ENCODE peak calls at places on chromosome 12, in seven cellular contexts. F is astrocyte, I is progenitor cell of endocrine pancreas, E is CD14-positive monocyte, B is activated B cell treated with CpG ODN at 0.5 μM for 24 hours, U is nephron progenitor cell, W is WERI-Rb-1. R is an unnamed sample.

GRCh38 chr12:11460343-11461023 is 65.1 kb upstream of the PRB2 start:
- DNase-seq in F (no peak), I (no peak), E (no peak), B (no peak), U (no peak), W (no peak), R (no peak)

GRCh38 chr12:13941258-13942249 is 39.8 kb downstream of the GRIN2B start:
- DNase-seq in F (peak), I (peak), E (no peak), B (no peak), U (peak), W (peak), R (no peak)

GRCh38 chr12:12331244-12331771 is 18.7 kb downstream of the MANSC1 start:
- DNase-seq in F (peak), I (no peak), E (no peak), B (no peak), U (peak), W (no peak), R (no peak)

GRCh38 chr12:113208041-113208934 is 13.0 kb upstream of the TPCN1 start:
- DNase-seq in F (no peak), I (no peak), E (peak), B (peak), U (no peak), W (no peak), R (peak)

GRCh38 chr12:113247123-113248045 is 26.1 kb downstream of the TPCN1 start:
- DNase-seq in F (peak), I (no peak), E (peak), B (no peak), U (no peak), W (peak), R (no peak)

GRCh38 chr12:110661337-110661972 is 27.5 kb downstream of the HVCN1 start:
- DNase-seq in F (no peak), I (no peak), E (no peak), B (peak), U (no peak), W (no peak), R (peak)

GRCh38 chr12:110549716-110550115 is 33.4 kb downstream of the PPTC7 start:
- DNase-seq in F (no peak), I (no peak), E (no peak), B (no peak), U (no peak), W (no peak), R (no peak)

GRCh38 chr12:79527498-79527897 is 163.3 kb downstream of the PAWR start:
- DNase-seq in F (no peak), I (no peak), E (no peak), B (no peak), U (no peak), W (no peak), R (no peak)

GRCh38 chr12:53695148-53696138 is 19.6 kb upstream of the ATP5MC2 start:
- DNase-seq in F (peak), I (peak), E (no peak), B (peak), U (peak), W (peak), R (no peak)

GRCh38 chr12:3661028-3661427 is 91.9 kb downstream of the CRACR2A start:
- DNase-seq in F (no peak), I (no peak), E (no peak), B (no peak), U (no peak), W (no peak), R (no peak)

GRCh38 chr12:49811961-49812401 is 16.2 kb downstream of the NCKAP5L start:
- DNase-seq in F (no peak), I (no peak), E (no peak), B (no peak), U (no peak), W (no peak), R (no peak)

GRCh38 chr12:114479831-114480230 is 73.9 kb upstream of the TBX5 start:
- DNase-seq in F (no peak), I (no peak), E (no peak), B (no peak), U (peak), W (no peak), R (no peak)

GRCh38 chr12:133129368-133130037 is 571 bp downstream of the ZNF891 start:
- DNase-seq in F (peak), I (no peak), E (no peak), B (no peak), U (peak), W (peak), R (no peak)

GRCh38 chr12:51085757-51086156 is 2.4 kb upstream of the CSRNP2 start:
- DNase-seq in F (no peak), I (no peak), E (no peak), B (no peak), U (no peak), W (no peak), R (no peak)

GRCh38 chr12:111775205-111776193 is 8.8 kb downstream of the ALDH2 start:
- DNase-seq in F (peak), I (no peak), E (peak), B (peak), U (peak), W (no peak), R (no peak)

GRCh38 chr12:119901670-119902069 is 24.6 kb upstream of the CIT start:
- DNase-seq in F (no peak), I (no peak), E (no peak), B (no peak), U (no peak), W (no peak), R (no peak)

GRCh38 chr12:119902084-119902509 is 25.0 kb upstream of the CIT start:
- DNase-seq in F (peak), I (peak), E (peak), B (peak), U (peak), W (peak), R (peak)
- TF ChIP-seq CTCF in F (peak), I (peak), E (peak), B (no peak), U (peak), W (peak), R (peak)

DNA sequence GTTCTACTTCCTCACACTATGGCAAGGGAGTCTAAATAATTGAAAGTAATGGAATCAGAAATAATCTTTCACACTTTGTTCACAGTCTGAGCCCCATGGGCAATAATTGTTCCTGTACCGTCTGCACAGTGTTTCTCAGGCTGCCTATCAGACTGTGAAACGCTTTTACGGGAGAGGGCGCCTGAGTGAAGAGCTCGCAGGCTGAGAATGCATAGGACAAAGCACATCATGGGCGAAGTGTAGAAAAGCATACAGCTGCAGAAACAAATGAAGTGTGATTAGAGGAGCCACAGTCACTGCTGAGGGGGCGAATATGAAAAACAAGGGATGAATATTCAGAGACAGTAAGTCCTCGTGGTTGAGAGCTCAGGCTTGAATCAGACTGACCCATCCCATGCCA is 438.3 kb upstream of the DCN start:
- DNase-seq in F (no peak), I (no peak), E (no peak), B (no peak), U (no peak), W (no peak), R (no peak)
- TF ChIP-seq CTCF in F (no peak), I (no peak), E (no peak), B (no peak), U (no peak), W (no peak), R (no peak)

DNA sequence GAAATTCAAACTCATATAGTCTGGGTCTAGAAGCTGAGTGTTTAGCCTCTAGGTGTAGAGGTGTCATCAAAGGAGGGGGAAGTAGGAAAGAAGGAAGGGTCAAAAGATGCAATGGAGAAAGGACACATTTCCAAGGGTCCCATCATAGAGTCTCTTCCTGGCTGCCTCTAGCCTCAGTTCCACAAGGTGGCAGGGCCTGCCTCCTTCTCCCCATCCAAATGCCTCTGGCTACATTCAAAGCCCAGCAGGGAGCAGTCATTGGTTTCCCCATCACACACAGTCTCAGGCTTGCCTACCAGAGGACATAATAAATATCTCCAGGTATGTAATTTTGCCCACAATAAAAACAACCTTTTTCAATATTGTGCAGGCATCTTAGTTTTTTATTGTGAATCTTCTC is 2.1 kb upstream of the CCT2 start:
- DNase-seq in F (no peak), I (no peak), E (no peak), B (no peak), U (no peak), W (peak), R (no peak)
- TF ChIP-seq CTCF in F (no peak), I (no peak), E (no peak), B (no peak), U (no peak), W (peak), R (no peak)

GRCh38 chr12:88638956-88639355 is 58.7 kb upstream of the KITLG start:
- DNase-seq in F (no peak), I (no peak), E (no peak), B (no peak), U (no peak), W (no peak), R (no peak)

GRCh38 chr12:88639361-88639760 is 59.1 kb upstream of the KITLG start:
- DNase-seq in F (peak), I (no peak), E (no peak), B (no peak), U (peak), W (peak), R (no peak)

GRCh38 chr12:88642675-88643431 is 62.6 kb upstream of the KITLG start:
- DNase-seq in F (no peak), I (no peak), E (no peak), B (no peak), U (no peak), W (no peak), R (no peak)

GRCh38 chr12:88634008-88634407 is 53.7 kb upstream of the KITLG start:
- DNase-seq in F (no peak), I (no peak), E (no peak), B (no peak), U (no peak), W (no peak), R (no peak)

GRCh38 chr12:88638388-88638787 is 58.1 kb upstream of the KITLG start:
- DNase-seq in F (no peak), I (no peak), E (no peak), B (no peak), U (no peak), W (no peak), R (no peak)
- TF ChIP-seq CTCF in F (no peak), I (no peak), E (no peak), B (no peak), U (no peak), W (no peak), R (no peak)

DNA sequence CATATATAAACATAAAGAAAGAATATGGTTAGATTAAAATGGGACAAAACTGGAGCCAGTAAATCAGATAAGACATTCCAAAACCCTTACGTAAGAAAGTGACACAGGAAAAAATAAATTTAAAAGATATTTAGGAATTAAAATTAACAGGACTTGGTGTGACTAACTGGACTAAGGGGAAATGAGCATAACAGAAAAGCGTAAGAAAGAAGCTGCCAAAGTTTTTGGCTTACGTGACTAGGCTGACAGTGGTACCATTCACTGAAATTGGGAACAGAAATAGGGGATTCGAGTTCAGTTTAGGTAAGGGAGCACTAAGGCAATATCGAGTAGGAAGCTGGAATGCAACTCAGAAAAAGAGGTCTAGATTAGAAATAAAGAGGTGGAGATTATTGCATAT is 7.8 kb downstream of the CDK17 start:
- DNase-seq in F (peak), I (no peak), E (no peak), B (no peak), U (no peak), W (no peak), R (no peak)
- TF ChIP-seq CTCF in F (no peak), I (no peak), E (no peak), B (no peak), U (no peak), W (no peak), R (no peak)

GRCh38 chr12:57004651-57005050 is 1.7 kb downstream of the ZBTB39 start:
- DNase-seq in F (no peak), I (no peak), E (no peak), B (no peak), U (no peak), W (no peak), R (no peak)

GRCh38 chr12:57008113-57008687 is 1.9 kb upstream of the ZBTB39 start:
- DNase-seq in F (peak), I (no peak), E (no peak), B (no peak), U (no peak), W (no peak), R (no peak)

GRCh38 chr12:57005980-57006808 is at the start of gene ZBTB39:
- DNase-seq in F (peak), I (peak), E (no peak), B (peak), U (peak), W (peak), R (peak)

GRCh38 chr12:57009949-57010626 is 3.7 kb upstream of the ZBTB39 start:
- DNase-seq in F (no peak), I (no peak), E (no peak), B (no peak), U (no peak), W (no peak), R (no peak)

DNA sequence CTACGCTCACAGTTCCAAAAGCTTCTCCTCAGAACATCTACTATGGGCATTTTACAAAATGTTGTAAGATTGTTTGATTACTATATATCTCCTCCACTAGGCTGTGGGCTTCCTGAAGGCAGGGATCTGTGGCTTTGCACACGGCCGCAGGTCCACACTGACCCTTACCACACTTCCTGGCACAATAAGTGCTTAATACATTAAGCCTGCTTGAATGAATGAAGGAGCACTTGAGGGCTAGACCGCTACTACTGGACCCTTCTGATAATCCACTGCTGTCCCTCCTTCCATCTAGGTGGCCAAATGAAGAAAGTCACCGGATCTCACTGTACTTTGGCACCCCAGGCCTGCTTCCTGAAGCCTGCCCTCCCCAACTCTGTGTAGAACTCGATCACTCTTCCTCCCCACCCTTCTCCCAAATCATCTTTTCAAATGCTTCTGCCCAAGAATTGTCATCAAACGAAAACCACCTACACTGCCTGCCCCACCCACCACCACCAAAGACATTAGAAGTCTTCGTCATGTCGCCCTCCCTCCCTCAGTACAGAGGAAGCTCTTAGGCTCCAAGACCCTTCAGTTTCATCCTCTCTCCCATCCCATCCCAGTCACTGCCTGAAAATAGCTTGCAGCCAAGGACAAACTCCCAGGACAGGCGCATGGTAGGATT is 596 bp upstream of the ZBTB39 start:
- DNase-seq in F (no peak), I (no peak), E (no peak), B (no peak), U (no peak), W (no peak), R (no peak)
- TF ChIP-seq CTCF in F (no peak), I (no peak), E (peak), B (no peak), U (no peak), W (no peak), R (no peak)

DNA sequence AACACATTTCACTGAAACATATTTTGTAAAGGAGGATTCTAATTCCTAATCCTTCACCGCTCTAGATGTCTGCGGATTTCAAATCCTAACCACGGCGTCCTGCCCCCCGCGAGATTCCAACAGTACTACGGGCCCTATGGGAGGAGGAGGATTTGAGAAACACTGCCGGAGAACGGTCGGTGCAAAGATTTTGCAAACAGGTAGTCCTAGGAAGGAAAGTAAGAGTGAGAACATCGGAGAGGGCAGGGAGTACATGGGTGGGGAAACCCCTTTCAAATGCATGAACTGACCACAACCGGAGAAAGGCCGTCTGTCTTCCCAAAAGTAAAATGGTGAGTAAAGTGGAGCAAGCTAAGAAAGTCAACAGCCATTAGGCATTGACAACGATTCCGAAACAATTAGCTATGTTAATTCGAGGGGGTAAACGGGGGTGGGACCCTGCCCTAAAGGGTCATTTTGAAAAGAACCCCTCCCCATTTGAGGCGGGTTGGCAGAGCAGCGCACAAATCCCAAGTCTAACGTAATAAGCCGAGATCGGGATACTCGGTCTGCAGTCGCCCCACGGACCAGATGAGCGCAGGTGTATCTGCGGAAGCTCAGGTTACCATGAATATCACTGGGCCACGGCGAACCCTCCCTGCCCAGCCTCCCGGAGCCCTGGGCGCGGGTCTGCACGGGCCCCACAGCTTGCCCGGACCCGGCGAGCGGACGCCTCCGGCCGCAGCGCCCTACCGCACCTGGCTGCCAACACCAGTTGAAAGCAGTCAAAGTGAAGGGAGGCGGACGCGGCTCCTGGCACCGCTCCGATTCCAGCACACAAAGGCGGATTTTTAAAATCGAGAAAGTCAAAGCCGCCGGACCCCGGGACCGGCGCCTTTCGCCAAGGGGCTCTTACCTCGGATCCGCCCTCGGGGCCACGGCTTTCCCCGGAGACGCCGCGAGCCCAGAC is 648 bp downstream of the EPS8 start:
- DNase-seq in F (peak), I (peak), E (no peak), B (no peak), U (peak), W (peak), R (no peak)
- TF ChIP-seq CTCF in F (no peak), I (peak), E (no peak), B (no peak), U (no peak), W (no peak), R (no peak)

GRCh38 chr12:22856120-22856699 is 231.2 kb downstream of the ETNK1 start:
- DNase-seq in F (peak), I (no peak), E (no peak), B (no peak), U (no peak), W (no peak), R (no peak)
- TF ChIP-seq CTCF in F (peak), I (peak), E (peak), B (no peak), U (peak), W (peak), R (peak)

DNA sequence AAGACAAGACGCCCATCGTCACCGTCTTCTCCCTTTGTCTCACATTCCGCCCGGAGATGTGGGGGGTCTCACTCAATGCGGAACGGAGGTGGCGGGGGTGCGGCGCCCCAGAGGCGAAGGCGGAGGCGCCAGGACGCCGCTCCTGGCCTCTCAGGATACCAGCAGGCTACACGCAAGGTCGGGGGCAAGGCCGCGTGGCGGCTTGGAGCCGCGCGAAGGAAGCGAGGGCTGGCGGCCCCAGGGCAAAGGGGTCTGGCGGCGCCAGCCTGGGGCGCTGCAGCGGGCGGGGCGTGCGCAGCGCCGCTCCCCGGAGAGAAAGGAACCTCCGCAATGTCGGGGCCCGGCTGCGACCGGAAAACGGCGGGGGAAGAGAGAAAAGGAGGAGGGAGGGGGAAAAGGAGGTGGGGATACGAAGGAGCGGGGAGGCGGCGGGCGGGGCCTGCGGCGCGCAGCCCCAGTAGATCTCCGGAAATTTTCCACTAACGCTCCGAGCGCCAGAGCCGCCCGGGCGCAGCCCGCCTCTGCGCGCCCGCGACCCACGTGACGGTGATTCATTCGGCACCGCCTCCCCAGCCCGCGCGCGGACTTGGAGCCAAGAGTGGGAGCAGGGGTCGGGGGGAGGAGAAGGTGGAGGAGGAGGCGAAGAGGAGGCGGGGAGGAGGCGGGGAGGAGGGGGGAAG is 10.5 kb upstream of the SLC38A2 start:
- DNase-seq in F (peak), I (peak), E (peak), B (peak), U (peak), W (peak), R (peak)
- TF ChIP-seq CTCF in F (no peak), I (peak), E (no peak), B (no peak), U (no peak), W (peak), R (no peak)